ENCODE peak calls at places on chromosome X, in eight cellular contexts. Q, G, B, Z, D, U, M and O are unnamed samples.

GRCh38 chrX:155767101-155767878 is 113.9 kb upstream of the VAMP7 start:
- DNase-seq in Q (peak), G (peak), B (peak), Z (no peak), D (peak), U (peak), M (peak), O (peak)

GRCh38 chrX:120672841-120673530 is 43.1 kb upstream of the C1GALT1C1 start:
- DNase-seq in Q (no peak), G (no peak), B (no peak), Z (no peak), D (no peak), U (no peak), M (no peak), O (no peak)

GRCh38 chrX:3548743-3549441 is 164.6 kb downstream of the PRKX start:
- DNase-seq in Q (peak), G (peak), B (peak), Z (no peak), D (peak), U (peak), M (no peak), O (no peak)

GRCh38 chrX:78452356-78452755 is 124.9 kb upstream of the CYSLTR1 start:
- DNase-seq in Q (no peak), G (peak), B (no peak), Z (no peak), D (no peak), U (no peak), M (no peak), O (no peak)

GRCh38 chrX:22338740-22339139 is 66.0 kb downstream of the CBLL2 start:
- DNase-seq in Q (no peak), G (peak), B (peak), Z (no peak), D (no peak), U (no peak), M (no peak), O (no peak)

GRCh38 chrX:45714864-45715263 is 514.2 kb upstream of the DIPK2B start:
- DNase-seq in Q (no peak), G (peak), B (peak), Z (no peak), D (no peak), U (peak), M (no peak), O (no peak)

GRCh38 chrX:103155201-103155600 is 59.7 kb upstream of the BEX4 start:
- DNase-seq in Q (no peak), G (peak), B (peak), Z (no peak), D (no peak), U (no peak), M (no peak), O (no peak)

GRCh38 chrX:29196501-29196900 is 609.3 kb downstream of the IL1RAPL1 start:
- DNase-seq in Q (no peak), G (no peak), B (no peak), Z (no peak), D (no peak), U (no peak), M (no peak), O (no peak)

GRCh38 chrX:38627683-38628082 is 66.3 kb downstream of the TSPAN7 start:
- DNase-seq in Q (no peak), G (peak), B (no peak), Z (no peak), D (no peak), U (no peak), M (no peak), O (no peak)

GRCh38 chrX:122439836-122440235 is 744.2 kb upstream of the GRIA3 start:
- DNase-seq in Q (no peak), G (no peak), B (peak), Z (no peak), D (no peak), U (no peak), M (no peak), O (no peak)

GRCh38 chrX:132491191-132491590 is 2.4 kb upstream of the MBNL3 start:
- DNase-seq in Q (no peak), G (no peak), B (no peak), Z (no peak), D (no peak), U (no peak), M (no peak), O (no peak)

GRCh38 chrX:20265221-20265725 is 1.4 kb downstream of the RPS6KA3 start:
- DNase-seq in Q (peak), G (peak), B (peak), Z (peak), D (peak), U (no peak), M (no peak), O (peak)

GRCh38 chrX:134537179-134537945 is 77.4 kb downstream of the HPRT1 start:
- DNase-seq in Q (no peak), G (peak), B (peak), Z (no peak), D (no peak), U (no peak), M (no peak), O (no peak)

GRCh38 chrX:30364229-30364628 is 55.0 kb upstream of the NR0B1 start:
- DNase-seq in Q (no peak), G (no peak), B (no peak), Z (no peak), D (no peak), U (no peak), M (no peak), O (no peak)

GRCh38 chrX:83416273-83416672 is 91.8 kb upstream of the POU3F4 start:
- DNase-seq in Q (no peak), G (peak), B (no peak), Z (no peak), D (peak), U (no peak), M (no peak), O (no peak)

GRCh38 chrX:8273451-8273894 is 102.4 kb upstream of the VCX2 start:
- DNase-seq in Q (no peak), G (no peak), B (no peak), Z (no peak), D (no peak), U (no peak), M (no peak), O (no peak)

GRCh38 chrX:413322-414201 is 26.9 kb upstream of the PPP2R3B start:
- DNase-seq in Q (no peak), G (no peak), B (peak), Z (no peak), D (peak), U (no peak), M (no peak), O (no peak)

GRCh38 chrX:108224727-108225455 is 133.3 kb downstream of the ATG4A start:
- DNase-seq in Q (peak), G (peak), B (peak), Z (peak), D (peak), U (no peak), M (no peak), O (peak)

GRCh38 chrX:83508006-83508405 is at the start of gene POU3F4:
- DNase-seq in Q (no peak), G (no peak), B (peak), Z (peak), D (peak), U (no peak), M (no peak), O (peak)

GRCh38 chrX:78092296-78092695 is 11.8 kb upstream of the PGK1 start:
- DNase-seq in Q (no peak), G (peak), B (peak), Z (no peak), D (peak), U (no peak), M (peak), O (peak)

GRCh38 chrX:142295190-142295589 is 90.1 kb upstream of the MAGEC2 start:
- DNase-seq in Q (no peak), G (no peak), B (no peak), Z (no peak), D (no peak), U (no peak), M (no peak), O (no peak)

DNA sequence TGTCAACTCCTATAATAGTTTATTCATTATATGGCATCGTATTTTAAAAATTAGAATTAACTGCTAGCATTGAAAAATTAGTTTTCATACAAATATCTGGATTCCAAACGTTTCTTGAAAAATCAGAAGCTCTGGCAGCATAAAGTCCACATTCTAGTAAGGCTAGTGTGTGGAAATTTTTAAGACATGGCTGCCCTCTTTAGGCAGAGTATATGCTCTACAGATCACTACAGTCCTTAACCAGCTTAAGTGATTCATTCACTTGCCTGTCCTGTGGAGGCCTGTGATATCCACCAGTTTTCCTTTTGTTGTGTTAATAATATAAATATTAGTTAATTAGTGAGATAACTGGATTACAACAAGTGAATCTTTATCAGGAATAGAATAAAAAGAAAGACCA is 287.2 kb downstream of the OPHN1 start:
- DNase-seq in Q (no peak), G (peak), B (peak), Z (no peak), D (peak), U (peak), M (peak), O (no peak)
- TF ChIP-seq CTCF in Q (no peak), G (peak), B (peak), Z (peak), D (peak), U (peak), M (peak), O (no peak)

DNA sequence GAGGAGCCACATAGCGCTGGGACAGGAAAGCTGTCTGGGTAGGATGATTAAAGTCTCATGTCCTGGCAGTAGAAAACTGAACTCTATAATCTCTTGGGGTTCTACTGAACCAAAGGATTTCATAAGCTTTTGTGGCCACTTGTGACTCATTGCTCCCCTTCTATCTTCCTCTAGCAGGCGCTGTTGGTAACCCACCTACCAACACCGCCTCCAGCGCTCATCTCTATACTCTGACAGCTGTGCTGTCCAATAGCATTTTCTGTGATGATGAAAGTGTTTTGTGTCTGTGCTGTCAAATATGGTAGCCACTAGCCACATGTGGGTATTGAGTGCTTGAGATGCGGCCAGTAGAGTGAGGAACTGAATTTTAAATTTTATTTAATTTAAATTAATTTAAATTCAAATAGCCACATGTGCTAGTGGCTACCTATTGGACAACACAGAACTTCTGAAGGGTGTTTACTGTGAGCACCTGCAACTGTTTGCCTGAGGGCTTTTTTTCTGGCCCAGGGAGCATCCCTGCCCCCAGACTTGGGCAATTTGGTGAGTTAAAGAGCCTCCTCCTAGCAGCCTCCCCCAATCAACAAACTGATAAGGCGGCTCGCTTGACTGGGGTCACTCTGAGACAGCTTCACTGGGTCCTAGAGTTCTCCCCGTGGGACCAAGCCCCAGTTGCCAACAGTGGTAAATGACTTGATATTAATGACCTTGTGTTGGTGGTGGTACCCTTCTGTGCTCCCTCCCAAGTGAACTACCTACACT is 169.2 kb upstream of the ATP6AP2 start:
- DNase-seq in Q (no peak), G (no peak), B (no peak), Z (no peak), D (no peak), U (no peak), M (no peak), O (no peak)
- TF ChIP-seq CTCF in Q (no peak), G (no peak), B (peak), Z (no peak), D (peak), U (no peak), M (peak), O (no peak)

GRCh38 chrX:136551410-136551809 is 19.4 kb downstream of the VGLL1 start:
- DNase-seq in Q (no peak), G (no peak), B (no peak), Z (no peak), D (no peak), U (no peak), M (no peak), O (no peak)

GRCh38 chrX:136555694-136556093 is 23.7 kb downstream of the VGLL1 start:
- DNase-seq in Q (no peak), G (peak), B (no peak), Z (no peak), D (no peak), U (no peak), M (no peak), O (no peak)
- TF ChIP-seq CTCF in Q (no peak), G (no peak), B (no peak), Z (no peak), D (no peak), U (no peak), M (no peak), O (no peak)

GRCh38 chrX:48631376-48632090 is 34.2 kb downstream of the WDR13 start:
- DNase-seq in Q (peak), G (peak), B (peak), Z (peak), D (peak), U (peak), M (peak), O (peak)
- TF ChIP-seq CTCF in Q (peak), G (peak), B (peak), Z (peak), D (peak), U (peak), M (peak), O (no peak)

GRCh38 chrX:2507904-2508630 is 7.3 kb upstream of the DHRSX start:
- DNase-seq in Q (no peak), G (no peak), B (no peak), Z (no peak), D (no peak), U (no peak), M (no peak), O (no peak)
- TF ChIP-seq CTCF in Q (no peak), G (no peak), B (no peak), Z (no peak), D (no peak), U (no peak), M (no peak), O (no peak)